ENCODE peak calls at places on chromosomes 1 and 21, in five cellular contexts. M is esophagus muscularis mucosa, V is endothelial cell of umbilical vein, K is NB4, Q is A549. X is an unnamed sample.

GRCh38 chr1:233523047-233523446 is 90.9 kb upstream of the KCNK1 start:
- DNase-seq in V (no peak), M (no peak), Q (no peak), K (no peak), X (no peak)

GRCh38 chr1:116807871-116808450 is 53.7 kb downstream of the CD2 start:
- DNase-seq in Q (no peak), K (no peak), M (peak), V (no peak), X (no peak)

GRCh38 chr1:219299420-219299819 is 125.7 kb downstream of the LYPLAL1 start:
- DNase-seq in K (no peak), V (no peak), M (no peak), Q (no peak), X (no peak)

GRCh38 chr1:213381572-213382084 is 330.6 kb downstream of the RPS6KC1 start:
- DNase-seq in V (no peak), M (no peak), K (no peak), Q (no peak), X (no peak)

GRCh38 chr1:199404976-199405375 is 622.5 kb upstream of the NR5A2 start:
- DNase-seq in V (no peak), Q (no peak), M (no peak), K (no peak), X (no peak)

GRCh38 chr1:241240084-241240483 is 116.9 kb downstream of the RGS7 start:
- DNase-seq in Q (no peak), V (no peak), M (no peak), K (no peak), X (no peak)

GRCh38 chr1:150484431-150484830 is 2.8 kb upstream of the TARS2 start:
- DNase-seq in Q (no peak), K (no peak), M (no peak), V (no peak), X (no peak)

GRCh38 chr1:35569956-35570355 is 3.2 kb upstream of the TFAP2E start:
- DNase-seq in Q (no peak), M (no peak), K (no peak), V (no peak), X (no peak)

GRCh38 chr1:84603941-84604830 is 29.9 kb upstream of the CTBS start:
- DNase-seq in M (peak), K (no peak), V (peak), Q (no peak), X (no peak)

DNA sequence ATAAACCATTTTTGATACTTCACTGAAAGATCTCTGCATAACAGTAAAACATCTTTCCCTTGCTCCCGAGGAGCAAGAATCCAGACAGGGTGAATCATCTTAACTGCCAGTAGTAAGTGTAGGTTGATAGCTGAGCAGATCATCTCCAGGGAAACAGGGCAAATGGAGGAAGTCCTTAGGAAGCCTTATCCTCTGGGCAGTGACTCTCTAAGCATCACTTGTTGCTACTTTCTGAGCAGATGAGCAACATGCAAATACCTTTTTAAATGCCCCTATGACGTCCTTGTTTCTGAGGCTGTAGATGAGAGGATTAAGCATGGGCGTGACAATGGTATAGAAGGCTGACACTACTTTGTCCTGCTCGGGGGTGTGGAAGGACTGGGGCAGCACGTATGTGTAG is 8.9 kb downstream of the OR2T11 start:
- DNase-seq in Q (no peak), K (no peak), M (no peak), V (no peak), X (no peak)
- TF ChIP-seq CTCF in Q (no peak), K (no peak), M (no peak), V (no peak), X (no peak)

DNA sequence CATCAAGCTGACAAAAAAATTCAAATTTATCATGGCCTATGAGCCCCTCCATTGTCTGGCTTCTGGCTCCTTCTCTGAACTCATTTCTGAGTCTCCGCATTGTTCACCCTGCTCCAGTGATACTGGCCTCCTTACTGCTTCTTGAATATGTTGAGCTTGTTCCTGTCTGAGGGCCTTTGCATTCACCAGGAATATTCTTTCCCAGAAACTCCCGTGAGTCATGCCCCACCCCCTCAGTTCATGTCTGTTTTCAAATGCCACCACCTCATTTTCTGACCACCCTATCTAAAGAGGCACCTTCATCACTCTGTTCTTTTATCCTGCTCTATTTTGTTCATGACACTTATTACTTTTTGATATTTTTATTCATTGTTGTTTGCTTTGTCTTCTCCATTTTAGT is 140.5 kb upstream of the C1orf105 start:
- DNase-seq in M (no peak), K (no peak), V (no peak), Q (no peak), X (no peak)
- TF ChIP-seq POLR2A in M (no peak), K (no peak), V (no peak), Q (no peak), X (no peak)

GRCh38 chr1:6438047-6438525 is 13.5 kb downstream of the ESPN start:
- DNase-seq in Q (peak), K (peak), V (peak), M (no peak), X (peak)
- TF ChIP-seq CTCF in Q (peak), K (peak), V (peak), M (peak), X (peak)

GRCh38 chr1:225445644-225446297 is 17.9 kb upstream of the LBR start:
- DNase-seq in M (no peak), V (peak), Q (no peak), K (no peak), X (no peak)
- TF ChIP-seq POLR2A in M (no peak), V (no peak), Q (no peak), K (no peak), X (no peak)

GRCh38 chr21:41956926-41957729 is 3.3 kb upstream of the C2CD2 start:
- DNase-seq in M (no peak), K (peak), V (peak), Q (no peak), X (peak)
- TF ChIP-seq CTCF in M (no peak), K (no peak), V (no peak), Q (no peak), X (no peak)